ENCODE peak calls at places on chromosomes 6 and 20, in six cellular contexts. G is Karpas-422; P is activated naive CD8-positive, alpha-beta T cell treated with anti-CD3 and anti-CD28 coated beads, Interleukin-2, amount 10 ng/mL, durations not matched to agents 7 days and 5 days; U is skeletal muscle cell; O is SW480; X is IMR-90. L is an unnamed sample.

GRCh38 chr6:15421945-15422733 is 176.3 kb downstream of the JARID2 start:
- DNase-seq in G (no peak), P (peak; percentile 46), U (no peak), O (no peak), X (no peak), L (no peak)

GRCh38 chr20:62742979-62743776 is 34.5 kb downstream of the NTSR1 start:
- DNase-seq in G (no peak), P (peak; percentile 23), U (no peak), O (no peak), X (no peak), L (no peak)

GRCh38 chr6:116033687-116034303 is 26.9 kb downstream of the FRK start:
- DNase-seq in G (no peak), P (no peak), U (no peak), O (no peak), X (no peak), L (no peak)

GRCh38 chr6:166966268-166966667 is 9.9 kb upstream of the RNASET2 start:
- DNase-seq in G (no peak), P (no peak), U (no peak), O (no peak), X (no peak), L (no peak)

GRCh38 chr20:208937-209566 is 18.0 kb upstream of the DEFB129 start:
- DNase-seq in G (peak; percentile 74), P (no peak), U (peak; percentile 49), O (peak; percentile 79), X (peak; percentile 79), L (no peak)

GRCh38 chr6:3138341-3138740 is 19.0 kb downstream of the TUBB2A start:
- DNase-seq in G (no peak), P (no peak), U (peak; percentile 21), O (no peak), X (no peak), L (no peak)

GRCh38 chr20:9570612-9571011 is 56.2 kb downstream of the LAMP5 start:
- DNase-seq in G (no peak), P (no peak), U (no peak), O (no peak), X (no peak), L (no peak)

GRCh38 chr20:43667341-43668132 is 623 bp downstream of the MYBL2 start:
- DNase-seq in G (peak; percentile 78), P (peak; percentile 46), U (no peak), O (no peak), X (no peak), L (peak; percentile 75)

GRCh38 chr6:87124074-87124473 is 29.2 kb upstream of the CGA start:
- DNase-seq in G (no peak), P (no peak), U (no peak), O (no peak), X (no peak), L (no peak)

GRCh38 chr20:22412977-22413868 is 171.1 kb downstream of the FOXA2 start:
- DNase-seq in G (no peak), P (no peak), U (no peak), O (no peak), X (no peak), L (no peak)

GRCh38 chr6:36033935-36034334 is 6.3 kb downstream of the MAPK14 start:
- DNase-seq in G (no peak), P (peak; percentile 43), U (no peak), O (no peak), X (peak; percentile 49), L (no peak)

GRCh38 chr6:72248621-72249020 is 362.3 kb downstream of the RIMS1 start:
- DNase-seq in G (no peak), P (no peak), U (no peak), O (no peak), X (peak; percentile 5), L (no peak)

GRCh38 chr6:154615483-154616025 is 105.1 kb upstream of the CNKSR3 start:
- DNase-seq in G (no peak), P (no peak), U (peak; percentile 78), O (no peak), X (peak; percentile 60), L (no peak)

GRCh38 chr6:137218473-137218916 is 690 bp downstream of the IFNGR1 start:
- DNase-seq in G (peak; percentile 74), P (no peak), U (no peak), O (peak; percentile 44), X (peak; percentile 52), L (peak; percentile 86)

GRCh38 chr20:50144362-50144761 is 9.2 kb downstream of the PEDS1 start:
- DNase-seq in G (no peak), P (no peak), U (peak; percentile 98), O (no peak), X (peak; percentile 99), L (peak; percentile 88)

GRCh38 chr20:20412750-20413149 is 44.8 kb downstream of the INSM1 start:
- DNase-seq in G (no peak), P (no peak), U (no peak), O (no peak), X (no peak), L (no peak)

GRCh38 chr6:119348308-119349040 is 1.1 kb downstream of the MAN1A1 start:
- DNase-seq in G (peak; percentile 49), P (peak; percentile 67), U (no peak), O (peak; percentile 31), X (peak; percentile 29), L (no peak)

GRCh38 chr6:158972241-158973233 is 27.5 kb downstream of the RSPH3 start:
- DNase-seq in G (peak; percentile 83), P (no peak), U (peak; percentile 8), O (peak; percentile 55), X (peak; percentile 69), L (no peak)

GRCh38 chr6:147166360-147166944 is 37.8 kb upstream of the STXBP5 start:
- DNase-seq in G (peak; percentile 46), P (no peak), U (no peak), O (no peak), X (peak; percentile 18), L (no peak)

GRCh38 chr6:113352029-113352801 is 504.9 kb upstream of the MARCKS start:
- DNase-seq in G (no peak), P (no peak), U (peak; percentile 37), O (peak; percentile 72), X (peak; percentile 84), L (peak; percentile 60)

GRCh38 chr6:146785001-146785585 is 186.3 kb downstream of the ADGB start:
- DNase-seq in G (peak; percentile 85), P (no peak), U (no peak), O (peak; percentile 43), X (peak; percentile 41), L (no peak)

GRCh38 chr6:3283641-3284435 is 25.1 kb downstream of the PSMG4 start:
- DNase-seq in G (no peak), P (no peak), U (no peak), O (no peak), X (no peak), L (no peak)

GRCh38 chr20:542777-543368 is 717 bp downstream of the CSNK2A1 start:
- DNase-seq in G (peak; percentile 73), P (no peak), U (no peak), O (no peak), X (no peak), L (no peak)

GRCh38 chr6:3386374-3386857 is 70.4 kb downstream of the SLC22A23 start:
- DNase-seq in G (no peak), P (no peak), U (no peak), O (no peak), X (no peak), L (no peak)

GRCh38 chr6:107046316-107046715 is 18.3 kb downstream of the MTRES1 start:
- DNase-seq in G (no peak), P (no peak), U (no peak), O (no peak), X (no peak), L (no peak)

GRCh38 chr6:159714404-159714803 is 12.9 kb upstream of the WTAP start:
- DNase-seq in G (no peak), P (no peak), U (no peak), O (no peak), X (no peak), L (no peak)

GRCh38 chr6:72040106-72040505 is 153.8 kb downstream of the RIMS1 start:
- DNase-seq in G (no peak), P (no peak), U (no peak), O (no peak), X (peak; percentile 8), L (no peak)

GRCh38 chr6:106069478-106069877 is 16.7 kb upstream of the PRDM1 start:
- DNase-seq in G (no peak), P (no peak), U (peak; percentile 90), O (peak; percentile 15), X (peak; percentile 92), L (no peak)

GRCh38 chr20:32589256-32589655 is 4.1 kb upstream of the NOL4L start:
- DNase-seq in G (no peak), P (no peak), U (no peak), O (peak; percentile 88), X (peak; percentile 36), L (peak; percentile 69)

GRCh38 chr6:140101367-140101766 is 726.9 kb upstream of the CITED2 start:
- DNase-seq in G (no peak), P (no peak), U (no peak), O (no peak), X (peak; percentile 11), L (no peak)

GRCh38 chr6:153436346-153436745 is 305.3 kb upstream of the RGS17 start:
- DNase-seq in G (no peak), P (no peak), U (no peak), O (no peak), X (no peak), L (no peak)

GRCh38 chr6:1917628-1918371 is 308.1 kb downstream of the FOXC1 start:
- DNase-seq in G (no peak), P (no peak), U (peak; percentile 60), O (peak; percentile 90), X (peak; percentile 91), L (peak; percentile 96)

GRCh38 chr6:135231469-135231844 is 50.3 kb downstream of the MYB start:
- DNase-seq in G (no peak), P (no peak), U (no peak), O (peak; percentile 30), X (no peak), L (no peak)

GRCh38 chr6:36633915-36634314 is 39.8 kb downstream of the SRSF3 start:
- DNase-seq in G (no peak), P (no peak), U (peak; percentile 74), O (no peak), X (peak; percentile 87), L (peak; percentile 64)

GRCh38 chr20:59165389-59165785 is 1.8 kb downstream of the ZNF831 start:
- DNase-seq in G (no peak), P (no peak), U (no peak), O (no peak), X (no peak), L (no peak)

GRCh38 chr20:36084897-36085617 is 69.5 kb upstream of the EPB41L1 start:
- DNase-seq in G (no peak), P (no peak), U (no peak), O (peak; percentile 95), X (no peak), L (no peak)

GRCh38 chr6:147063469-147064031 is 140.7 kb upstream of the STXBP5 start:
- DNase-seq in G (no peak), P (no peak), U (peak; percentile 59), O (peak; percentile 0), X (peak; percentile 89), L (peak; percentile 73)